ENCODE peak calls at places on chromosomes 12 and 14, in six cellular contexts. One of them, this sample, is unnamed.

GRCh38 chr12:104788848-104789271 is 169.2 kb downstream of the SLC41A2 start:
- DNase-seq in ovary: no peak
- DNase-seq in astrocyte: no peak
- DNase-seq in WERI-Rb-1: no peak
- DNase-seq in astrocyte of the cerebellum: no peak
- DNase-seq in cardiac fibroblast: no peak
- DNase-seq in this sample: no peak

GRCh38 chr12:39692258-39692853 is 72.8 kb upstream of the ABCD2 start:
- DNase-seq in astrocyte of the cerebellum: peak
- DNase-seq in WERI-Rb-1: no peak
- DNase-seq in ovary: no peak
- DNase-seq in cardiac fibroblast: peak
- DNase-seq in astrocyte: peak
- DNase-seq in this sample: no peak

GRCh38 chr12:121811434-121812319 is 7.9 kb downstream of the SETD1B start:
- DNase-seq in astrocyte of the cerebellum: no peak
- DNase-seq in WERI-Rb-1: peak
- DNase-seq in astrocyte: no peak
- DNase-seq in cardiac fibroblast: peak
- DNase-seq in ovary: peak
- DNase-seq in this sample: peak

GRCh38 chr12:93029091-93029490 is 100.0 kb upstream of the EEA1 start:
- DNase-seq in ovary: no peak
- DNase-seq in cardiac fibroblast: no peak
- DNase-seq in WERI-Rb-1: no peak
- DNase-seq in astrocyte: no peak
- DNase-seq in astrocyte of the cerebellum: no peak
- DNase-seq in this sample: no peak

GRCh38 chr14:88518592-88519512 is 36.0 kb downstream of the PTPN21 start:
- DNase-seq in astrocyte of the cerebellum: peak
- DNase-seq in WERI-Rb-1: no peak
- DNase-seq in ovary: no peak
- DNase-seq in cardiac fibroblast: peak
- DNase-seq in astrocyte: peak
- DNase-seq in this sample: no peak

GRCh38 chr14:73685328-73685727 is 28.9 kb downstream of the PNMA1 start:
- DNase-seq in astrocyte: no peak
- DNase-seq in cardiac fibroblast: no peak
- DNase-seq in astrocyte of the cerebellum: no peak
- DNase-seq in WERI-Rb-1: no peak
- DNase-seq in ovary: peak
- DNase-seq in this sample: no peak

GRCh38 chr14:35158951-35159653 is 36.8 kb downstream of the PRORP start:
- DNase-seq in cardiac fibroblast: no peak
- DNase-seq in astrocyte of the cerebellum: no peak
- DNase-seq in WERI-Rb-1: no peak
- DNase-seq in ovary: no peak
- DNase-seq in astrocyte: peak
- DNase-seq in this sample: no peak

GRCh38 chr14:95597784-95598204 is 62.9 kb downstream of the GLRX5 start:
- DNase-seq in astrocyte: peak
- DNase-seq in astrocyte of the cerebellum: no peak
- DNase-seq in cardiac fibroblast: peak
- DNase-seq in ovary: no peak
- DNase-seq in WERI-Rb-1: peak
- DNase-seq in this sample: no peak

GRCh38 chr12:116637589-116638165 is 78.5 kb downstream of the MAP1LC3B2 start:
- DNase-seq in cardiac fibroblast: no peak
- DNase-seq in WERI-Rb-1: no peak
- DNase-seq in ovary: no peak
- DNase-seq in astrocyte: no peak
- DNase-seq in astrocyte of the cerebellum: no peak
- DNase-seq in this sample: no peak

GRCh38 chr12:116635487-116635886 is 76.3 kb downstream of the MAP1LC3B2 start:
- DNase-seq in cardiac fibroblast: no peak
- DNase-seq in WERI-Rb-1: no peak
- DNase-seq in ovary: no peak
- DNase-seq in astrocyte of the cerebellum: no peak
- DNase-seq in astrocyte: no peak
- DNase-seq in this sample: peak

GRCh38 chr12:116638376-116638775 is 79.2 kb downstream of the MAP1LC3B2 start:
- DNase-seq in astrocyte: no peak
- DNase-seq in astrocyte of the cerebellum: no peak
- DNase-seq in cardiac fibroblast: no peak
- DNase-seq in ovary: no peak
- DNase-seq in WERI-Rb-1: no peak
- DNase-seq in this sample: no peak

GRCh38 chr12:116639765-116640164 is 80.6 kb downstream of the MAP1LC3B2 start:
- DNase-seq in astrocyte: no peak
- DNase-seq in cardiac fibroblast: no peak
- DNase-seq in astrocyte of the cerebellum: no peak
- DNase-seq in WERI-Rb-1: no peak
- DNase-seq in ovary: no peak
- DNase-seq in this sample: no peak

GRCh38 chr12:116636636-116637519 is 77.7 kb downstream of the MAP1LC3B2 start:
- DNase-seq in astrocyte: no peak
- DNase-seq in astrocyte of the cerebellum: no peak
- DNase-seq in cardiac fibroblast: no peak
- DNase-seq in WERI-Rb-1: no peak
- DNase-seq in ovary: no peak
- DNase-seq in this sample: no peak
- TF ChIP-seq CTCF in astrocyte: no peak
- TF ChIP-seq CTCF in astrocyte of the cerebellum: no peak
- TF ChIP-seq CTCF in cardiac fibroblast: no peak
- TF ChIP-seq CTCF in WERI-Rb-1: no peak
- TF ChIP-seq CTCF in ovary: no peak
- TF ChIP-seq CTCF in this sample: no peak

DNA sequence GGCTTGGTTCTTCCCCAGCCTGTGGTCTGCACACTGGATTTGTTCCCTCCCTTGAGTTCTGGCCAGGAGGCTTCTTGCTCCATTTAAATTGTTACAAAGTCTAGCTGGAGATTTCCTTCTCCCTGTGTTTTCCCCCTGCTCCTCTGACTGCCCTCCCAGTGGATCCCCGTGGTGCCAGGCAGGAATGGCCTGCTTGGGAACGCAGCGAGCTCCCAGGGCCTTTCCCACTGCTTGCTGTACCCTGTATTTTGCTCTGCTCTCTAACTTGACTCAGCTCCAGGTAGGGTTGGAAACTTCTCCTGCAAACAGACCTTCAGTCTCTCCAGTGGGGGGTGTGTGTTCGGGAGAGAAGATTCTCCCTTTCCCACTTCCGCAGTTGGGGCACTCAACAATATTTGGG is 349.2 kb upstream of the FBXO33 start:
- DNase-seq in astrocyte of the cerebellum: no peak
- DNase-seq in cardiac fibroblast: no peak
- DNase-seq in WERI-Rb-1: no peak
- DNase-seq in ovary: no peak
- DNase-seq in astrocyte: no peak
- DNase-seq in this sample: no peak
- H3K4me3 ChIP-seq in astrocyte of the cerebellum: no peak
- H3K4me3 ChIP-seq in cardiac fibroblast: no peak
- H3K4me3 ChIP-seq in WERI-Rb-1: no peak
- H3K4me3 ChIP-seq in ovary: no peak
- H3K4me3 ChIP-seq in astrocyte: no peak
- H3K4me3 ChIP-seq in this sample: no peak

GRCh38 chr14:100556076-100556475 is 31.1 kb downstream of the BEGAIN start:
- DNase-seq in cardiac fibroblast: no peak
- DNase-seq in astrocyte of the cerebellum: no peak
- DNase-seq in astrocyte: no peak
- DNase-seq in ovary: no peak
- DNase-seq in WERI-Rb-1: no peak
- DNase-seq in this sample: no peak
- TF ChIP-seq CTCF in cardiac fibroblast: no peak
- TF ChIP-seq CTCF in astrocyte of the cerebellum: no peak
- TF ChIP-seq CTCF in astrocyte: no peak
- TF ChIP-seq CTCF in ovary: no peak
- TF ChIP-seq CTCF in WERI-Rb-1: no peak
- TF ChIP-seq CTCF in this sample: no peak

GRCh38 chr12:47704719-47705118 is 1.1 kb downstream of the RPAP3 start:
- DNase-seq in ovary: no peak
- DNase-seq in WERI-Rb-1: no peak
- DNase-seq in cardiac fibroblast: no peak
- DNase-seq in astrocyte: no peak
- DNase-seq in astrocyte of the cerebellum: no peak
- DNase-seq in this sample: no peak
- H3K4me3 ChIP-seq in ovary: no peak
- H3K4me3 ChIP-seq in WERI-Rb-1: no peak
- H3K4me3 ChIP-seq in cardiac fibroblast: peak
- H3K4me3 ChIP-seq in astrocyte: peak
- H3K4me3 ChIP-seq in astrocyte of the cerebellum: peak
- H3K4me3 ChIP-seq in this sample: peak

GRCh38 chr12:75684678-75685620 is 173.5 kb upstream of the KRR1 start:
- DNase-seq in astrocyte: peak
- DNase-seq in WERI-Rb-1: no peak
- DNase-seq in cardiac fibroblast: peak
- DNase-seq in astrocyte of the cerebellum: no peak
- DNase-seq in ovary: no peak
- DNase-seq in this sample: no peak
- TF ChIP-seq CTCF in astrocyte: no peak
- TF ChIP-seq CTCF in WERI-Rb-1: no peak
- TF ChIP-seq CTCF in cardiac fibroblast: no peak
- TF ChIP-seq CTCF in astrocyte of the cerebellum: no peak
- TF ChIP-seq CTCF in ovary: no peak
- TF ChIP-seq CTCF in this sample: no peak

This sample was measured in GM06990.